ENCODE peak calls at places on chromosomes 6 and 20, in four cellular contexts. O is cardiac fibroblast, K is choroid plexus epithelial cell, R is AG04450. G is an unnamed sample.

GRCh38 chr6:33672808-33673207 is 38.7 kb downstream of the UQCC2 start:
- DNase-seq in O (peak; percentile 97), K (peak; percentile 92), R (peak; percentile 78), G (peak; percentile 96)

GRCh38 chr20:39823239-39823638 is 861.1 kb downstream of the DHX35 start:
- DNase-seq in O (peak; percentile 70), K (peak; percentile 96), R (no peak), G (peak; percentile 44)

GRCh38 chr6:85113934-85114582 is 335.8 kb upstream of the NT5E start:
- DNase-seq in O (peak; percentile 52), K (peak; percentile 19), R (no peak), G (peak; percentile 89)

GRCh38 chr6:106974999-106975698 is 620 bp upstream of the CD24 start:
- DNase-seq in O (peak; percentile 32), K (no peak), R (no peak), G (no peak)

GRCh38 chr6:134911532-134911931 is 38.4 kb downstream of the ALDH8A1 start:
- DNase-seq in O (peak; percentile 88), K (peak; percentile 78), R (peak; percentile 24), G (peak; percentile 65)

GRCh38 chr20:23832775-23833508 is 6.4 kb upstream of the CST2 start:
- DNase-seq in O (peak; percentile 22), K (peak; percentile 19), R (no peak), G (no peak)

GRCh38 chr20:46830886-46831632 is 63.6 kb upstream of the EYA2 start:
- DNase-seq in O (no peak), K (no peak), R (no peak), G (no peak)

GRCh38 chr6:168367285-168367720 is 47.7 kb upstream of the DACT2 start:
- DNase-seq in O (no peak), K (no peak), R (no peak), G (no peak)

GRCh38 chr6:87118054-87118453 is 23.1 kb upstream of the CGA start:
- DNase-seq in O (peak; percentile 41), K (peak; percentile 23), R (no peak), G (no peak)

DNA sequence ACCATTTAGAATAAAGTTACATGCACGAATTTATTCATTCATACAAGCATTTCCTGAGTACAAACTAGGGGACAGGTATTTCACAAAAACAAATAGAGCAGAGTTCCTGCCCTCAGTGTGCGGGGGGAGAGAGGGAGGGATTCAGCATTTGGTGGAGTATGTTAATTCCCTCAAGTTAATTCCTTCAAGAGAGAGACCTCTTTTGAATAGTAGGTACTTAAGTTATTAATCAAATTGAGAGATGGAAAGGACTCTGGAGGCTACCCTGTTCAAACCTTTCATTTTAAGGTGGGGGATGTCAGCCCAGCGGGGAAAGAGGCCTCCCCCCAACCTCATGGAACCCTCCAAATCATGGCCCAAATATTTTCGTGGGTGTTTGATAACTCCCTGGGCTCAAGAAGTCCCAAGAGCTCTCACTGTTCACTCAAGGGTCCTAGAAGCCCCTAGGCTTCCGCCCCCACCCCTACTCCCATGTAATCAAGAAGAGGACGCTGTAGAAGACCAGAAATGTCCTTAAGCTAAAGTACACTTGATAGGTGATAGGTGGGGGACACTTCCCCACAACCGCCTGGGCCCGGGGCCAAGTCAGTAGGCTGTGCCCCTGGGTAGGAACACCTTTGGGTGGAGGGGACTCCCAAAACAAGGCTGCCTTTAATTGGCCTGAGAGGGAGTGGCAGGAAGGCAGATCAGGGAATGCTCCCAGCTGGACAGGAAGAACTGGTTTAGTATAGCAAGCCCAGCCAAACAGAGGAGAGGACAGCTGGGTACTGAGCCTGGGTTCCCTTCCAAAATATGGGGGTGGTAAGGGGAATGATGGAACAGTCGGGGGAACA is 2.9 kb downstream of the SDC4 start:
- DNase-seq in O (no peak), K (no peak), R (no peak), G (no peak)
- H3K4me3 ChIP-seq in O (peak overlapping the region; percentile 88), K (peak overlapping the region; percentile 85), R (peak overlapping the region; percentile 97), G (peak overlapping the region; percentile 82)

GRCh38 chr6:37565267-37566208 is 65.8 kb upstream of the CCDC167 start:
- DNase-seq in O (no peak), K (no peak), R (no peak), G (peak; percentile 13)
- TF ChIP-seq CTCF in O (no peak), K (peak; percentile 21), R (peak; percentile 17), G (no peak)

GRCh38 chr6:32107447-32107846 is 1.7 kb downstream of the TNXB start:
- DNase-seq in O (peak; percentile 30), K (no peak), R (no peak), G (no peak)

GRCh38 chr6:32109765-32110160 is 625 bp upstream of the TNXB start:
- DNase-seq in O (no peak), K (no peak), R (no peak), G (no peak)

GRCh38 chr6:32109114-32109764 is at the start of gene TNXB:
- DNase-seq in O (no peak), K (no peak), R (no peak), G (no peak)

GRCh38 chr6:32108094-32108627 is 977 bp downstream of the TNXB start:
- DNase-seq in O (peak; percentile 46), K (peak; percentile 22), R (no peak), G (peak; percentile 61)

DNA sequence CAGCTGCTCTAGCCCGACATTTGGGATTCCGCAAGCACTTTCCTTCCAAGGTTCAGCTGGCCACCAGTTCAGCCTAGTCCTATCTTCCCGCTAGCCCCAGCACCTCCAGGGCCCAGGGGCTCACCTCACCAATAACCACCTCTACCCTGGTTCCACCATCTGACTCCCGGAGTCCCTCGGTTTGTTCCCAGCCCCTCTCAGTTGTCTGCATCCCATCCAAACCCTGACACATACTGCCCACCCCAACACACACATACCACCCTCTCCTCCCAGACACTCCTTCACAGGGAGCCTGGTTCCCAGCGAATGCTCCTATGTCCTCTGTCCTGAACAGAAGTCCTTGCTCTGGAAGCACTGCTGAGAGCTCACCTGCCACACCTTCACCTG is 418 bp downstream of the TNXB start:
- DNase-seq in O (no peak), K (no peak), R (no peak), G (no peak)
- H3K4me3 ChIP-seq in O (peak overlapping the region; percentile 51), K (no peak overlapping the region), R (no peak overlapping the region), G (peak overlapping the region; percentile 41)

DNA sequence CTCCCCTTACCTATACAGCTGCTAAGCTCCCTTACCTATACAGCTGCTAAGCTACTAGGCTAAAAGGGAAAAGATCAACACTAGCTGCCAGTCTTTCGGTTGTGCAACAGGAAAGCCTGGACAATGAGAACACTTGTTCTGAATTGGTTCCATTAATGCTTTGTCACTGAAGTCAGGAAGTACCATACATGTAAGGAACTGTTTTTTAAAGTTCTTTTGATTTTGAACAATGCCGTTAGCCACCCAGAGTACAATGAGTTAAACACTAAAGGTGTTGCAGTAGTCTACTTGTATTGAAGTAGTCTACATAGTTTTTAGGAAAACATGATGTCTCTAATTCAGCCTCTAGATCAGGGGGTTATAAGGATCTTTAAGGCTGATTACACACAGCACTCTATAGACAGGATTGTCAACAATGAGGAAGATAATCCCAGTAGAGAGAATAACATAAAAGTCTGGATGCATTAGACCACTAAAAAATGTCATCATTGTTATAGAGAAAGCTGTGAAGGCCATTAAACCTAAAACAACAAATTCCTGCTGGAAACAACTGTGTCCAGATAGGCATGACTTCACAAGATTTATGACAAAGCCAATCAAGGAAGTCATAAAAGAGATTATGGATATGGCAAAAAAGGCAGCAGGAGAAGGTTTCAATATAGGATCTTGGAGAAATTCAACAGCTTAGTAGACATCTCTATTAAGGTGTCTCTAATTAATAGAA is 306.3 kb downstream of the PHF3 start:
- DNase-seq in O (peak; percentile 3), K (no peak), R (no peak), G (peak; percentile 15)
- TF ChIP-seq CTCF in O (no peak), K (no peak), R (no peak), G (no peak)

DNA sequence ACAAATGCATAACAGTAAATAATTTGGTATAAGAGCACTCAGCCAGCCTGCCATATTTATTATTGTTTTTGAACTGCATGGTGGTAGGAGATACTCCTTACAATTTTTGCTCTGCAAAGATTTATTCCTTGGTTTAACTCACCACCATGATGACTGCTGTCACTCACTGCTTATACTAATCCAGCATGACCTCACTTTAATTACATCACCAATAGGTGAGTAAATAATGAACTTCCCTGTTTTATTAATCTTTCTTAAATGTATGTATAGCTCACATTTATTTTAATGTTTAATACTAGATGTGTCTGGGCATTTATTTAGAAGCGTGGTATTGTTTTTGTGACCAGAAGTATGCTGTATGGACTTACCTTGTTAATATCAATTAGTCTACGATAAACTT is 12.8 kb upstream of the TP53TG5 start:
- DNase-seq in O (no peak), K (no peak), R (no peak), G (no peak)
- H3K4me3 ChIP-seq in O (no peak overlapping the region), K (no peak overlapping the region), R (no peak overlapping the region), G (no peak overlapping the region)

DNA sequence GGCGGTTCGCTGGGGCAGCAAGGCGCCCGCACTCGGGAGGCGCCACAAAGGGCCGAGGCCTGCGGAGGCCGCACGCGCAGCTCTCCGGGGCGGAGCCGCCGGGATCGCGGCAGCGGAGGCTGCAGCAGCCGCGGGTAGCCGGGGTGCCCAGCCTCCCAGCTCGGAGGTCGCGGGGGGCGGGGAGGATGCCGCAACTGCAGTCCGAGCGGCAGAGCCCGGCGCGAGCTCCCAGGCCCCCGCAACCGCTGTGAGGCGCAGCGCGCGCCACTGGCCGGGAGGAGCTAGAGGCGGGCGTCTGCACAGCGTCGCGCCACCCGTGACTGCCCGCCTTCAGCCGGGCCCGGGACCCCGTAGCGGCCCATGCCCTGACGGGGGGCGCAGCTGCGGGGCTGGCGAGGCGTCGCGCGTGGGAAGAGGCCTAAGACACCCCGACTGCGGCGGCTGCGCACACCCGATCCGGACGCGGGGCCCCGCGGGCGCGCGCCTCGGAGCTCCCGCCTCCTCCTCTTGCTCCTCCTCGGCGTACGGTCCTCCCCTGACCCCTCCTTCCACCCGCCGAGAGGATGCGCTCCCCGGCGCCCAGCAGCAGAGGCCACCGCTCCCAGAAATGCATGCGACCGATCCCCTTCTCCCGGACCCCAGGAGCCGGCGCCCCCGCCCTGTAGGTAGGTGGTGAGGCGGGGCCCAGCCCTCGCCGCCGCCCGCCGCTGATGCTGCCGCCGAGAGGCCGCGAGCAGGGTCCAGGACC is at the start of gene NCOA7:
- DNase-seq in O (peak; percentile 62), K (peak; percentile 79), R (no peak), G (peak; percentile 69)
- TF ChIP-seq CTCF in O (no peak), K (no peak), R (no peak), G (no peak)

GRCh38 chr6:15401120-15401519 is 155.3 kb downstream of the JARID2 start:
- DNase-seq in O (no peak), K (no peak), R (no peak), G (no peak)
- H3K4me3 ChIP-seq in O (no peak overlapping the region), K (no peak overlapping the region), R (no peak overlapping the region), G (peak overlapping the region; percentile 44)

DNA sequence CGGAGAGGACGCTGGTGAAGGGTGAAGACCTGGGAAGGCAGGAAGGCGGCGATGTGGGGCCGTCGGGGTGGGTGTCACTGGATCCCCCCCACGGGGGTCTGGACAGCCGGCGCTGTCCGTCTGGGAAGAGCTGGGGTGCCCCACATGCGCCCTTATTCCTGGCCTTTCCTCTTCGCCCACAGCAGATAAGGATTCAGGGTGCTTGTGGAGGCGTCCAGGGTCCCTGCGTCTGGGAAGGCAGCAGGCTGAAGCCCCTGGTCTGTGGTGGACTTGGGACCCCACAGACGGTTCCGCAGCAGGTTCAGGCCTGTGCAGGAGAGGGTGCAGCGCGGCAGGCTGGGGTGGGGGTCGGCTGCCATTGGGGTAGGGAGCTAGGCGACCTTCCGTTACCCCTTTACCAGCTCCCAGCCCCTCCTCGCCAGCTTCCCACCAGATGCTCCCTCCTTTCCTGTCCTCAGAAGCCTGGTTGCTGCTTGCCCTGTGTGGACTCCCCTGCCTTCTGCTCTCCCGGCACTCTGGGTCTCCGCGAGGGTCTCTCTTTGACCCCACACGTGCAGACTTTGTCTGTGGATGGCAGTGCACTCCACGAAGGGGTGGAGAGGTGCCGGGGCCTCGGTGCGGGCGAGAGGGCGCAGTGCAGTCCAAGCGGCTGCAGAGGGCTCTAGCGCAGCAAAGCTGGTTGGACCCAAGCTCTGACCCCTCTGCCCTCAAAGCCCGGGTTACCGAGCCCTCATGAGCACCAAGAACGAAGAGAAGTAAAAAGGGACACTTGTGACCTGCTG is 2.1 kb upstream of the GATA5 start:
- DNase-seq in O (no peak), K (no peak), R (no peak), G (no peak)
- TF ChIP-seq CTCF in O (no peak), K (no peak), R (no peak), G (no peak)

GRCh38 chr6:157840776-157841175 is 17.7 kb downstream of the SNX9 start:
- DNase-seq in O (peak; percentile 62), K (peak; percentile 81), R (peak; percentile 58), G (peak; percentile 59)
- H3K4me3 ChIP-seq in O (no peak overlapping the region), K (no peak overlapping the region), R (peak overlapping the region; percentile 10), G (no peak overlapping the region)